ENCODE peak calls at places on chromosomes 4 and X, in nine cellular contexts. One of them, this sample, is unnamed.

GRCh38 chr4:40254961-40255721 is 58.3 kb downstream of the RHOH start:
- DNase-seq in lower lobe of right lung: no peak
- DNase-seq in epithelial cell of esophagus: peak
- DNase-seq in foreskin fibroblast: peak
- DNase-seq in fibroblast of lung: peak
- DNase-seq in psoas muscle: no peak
- DNase-seq in tibial nerve: no peak
- DNase-seq in GM12865: no peak
- DNase-seq in AG04449: no peak
- DNase-seq in this sample: peak

GRCh38 chr4:152206646-152207435 is 329.1 kb downstream of the FBXW7 start:
- DNase-seq in GM12865: no peak
- DNase-seq in AG04449: no peak
- DNase-seq in lower lobe of right lung: no peak
- DNase-seq in fibroblast of lung: peak
- DNase-seq in foreskin fibroblast: no peak
- DNase-seq in tibial nerve: no peak
- DNase-seq in epithelial cell of esophagus: no peak
- DNase-seq in psoas muscle: no peak
- DNase-seq in this sample: peak

GRCh38 chrX:129777218-129777768 is 2.5 kb upstream of the SASH3 start:
- DNase-seq in lower lobe of right lung: peak
- DNase-seq in epithelial cell of esophagus: peak
- DNase-seq in foreskin fibroblast: no peak
- DNase-seq in tibial nerve: no peak
- DNase-seq in AG04449: no peak
- DNase-seq in psoas muscle: peak
- DNase-seq in fibroblast of lung: no peak
- DNase-seq in GM12865: peak
- DNase-seq in this sample: no peak

GRCh38 chr4:90051999-90052398 is 75.2 kb upstream of the CCSER1 start:
- DNase-seq in AG04449: no peak
- DNase-seq in tibial nerve: no peak
- DNase-seq in foreskin fibroblast: no peak
- DNase-seq in psoas muscle: no peak
- DNase-seq in GM12865: no peak
- DNase-seq in fibroblast of lung: no peak
- DNase-seq in lower lobe of right lung: no peak
- DNase-seq in epithelial cell of esophagus: no peak
- DNase-seq in this sample: no peak

GRCh38 chr4:147590249-147590920 is 26.8 kb upstream of the TMEM184C start:
- DNase-seq in lower lobe of right lung: no peak
- DNase-seq in psoas muscle: peak
- DNase-seq in fibroblast of lung: peak
- DNase-seq in foreskin fibroblast: peak
- DNase-seq in GM12865: peak
- DNase-seq in AG04449: no peak
- DNase-seq in tibial nerve: peak
- DNase-seq in epithelial cell of esophagus: peak
- DNase-seq in this sample: peak

GRCh38 chr4:156103306-156103705 is 149.6 kb upstream of the CTSO start:
- DNase-seq in tibial nerve: no peak
- DNase-seq in AG04449: no peak
- DNase-seq in fibroblast of lung: peak
- DNase-seq in lower lobe of right lung: no peak
- DNase-seq in GM12865: no peak
- DNase-seq in epithelial cell of esophagus: no peak
- DNase-seq in psoas muscle: no peak
- DNase-seq in foreskin fibroblast: no peak
- DNase-seq in this sample: peak

GRCh38 chr4:186725422-186726149 is 1.9 kb upstream of the FAT1 start:
- DNase-seq in foreskin fibroblast: peak
- DNase-seq in psoas muscle: peak
- DNase-seq in AG04449: no peak
- DNase-seq in epithelial cell of esophagus: peak
- DNase-seq in lower lobe of right lung: peak
- DNase-seq in GM12865: no peak
- DNase-seq in fibroblast of lung: peak
- DNase-seq in tibial nerve: peak
- DNase-seq in this sample: peak

GRCh38 chrX:134622813-134623185 is 35.5 kb downstream of the PLAC1 start:
- DNase-seq in fibroblast of lung: peak
- DNase-seq in GM12865: no peak
- DNase-seq in tibial nerve: no peak
- DNase-seq in psoas muscle: no peak
- DNase-seq in AG04449: no peak
- DNase-seq in lower lobe of right lung: no peak
- DNase-seq in foreskin fibroblast: no peak
- DNase-seq in epithelial cell of esophagus: peak
- DNase-seq in this sample: no peak

GRCh38 chr4:172822322-172822721 is 346.3 kb upstream of the GALNT7 start:
- DNase-seq in lower lobe of right lung: no peak
- DNase-seq in epithelial cell of esophagus: no peak
- DNase-seq in psoas muscle: no peak
- DNase-seq in tibial nerve: no peak
- DNase-seq in foreskin fibroblast: no peak
- DNase-seq in AG04449: no peak
- DNase-seq in fibroblast of lung: no peak
- DNase-seq in GM12865: no peak
- DNase-seq in this sample: no peak

GRCh38 chrX:29687687-29688086 is 527.7 kb upstream of the MAGEB2 start:
- DNase-seq in psoas muscle: no peak
- DNase-seq in GM12865: no peak
- DNase-seq in tibial nerve: no peak
- DNase-seq in fibroblast of lung: peak
- DNase-seq in AG04449: no peak
- DNase-seq in epithelial cell of esophagus: peak
- DNase-seq in lower lobe of right lung: no peak
- DNase-seq in foreskin fibroblast: peak
- DNase-seq in this sample: peak

GRCh38 chrX:32483534-32484136 is 727.7 kb downstream of the DMD start:
- DNase-seq in lower lobe of right lung: no peak
- DNase-seq in AG04449: no peak
- DNase-seq in tibial nerve: no peak
- DNase-seq in GM12865: no peak
- DNase-seq in epithelial cell of esophagus: no peak
- DNase-seq in fibroblast of lung: no peak
- DNase-seq in foreskin fibroblast: no peak
- DNase-seq in psoas muscle: no peak
- DNase-seq in this sample: peak
- TF ChIP-seq CTCF in lower lobe of right lung: no peak
- TF ChIP-seq CTCF in AG04449: no peak
- TF ChIP-seq CTCF in tibial nerve: no peak
- TF ChIP-seq CTCF in GM12865: no peak
- TF ChIP-seq CTCF in epithelial cell of esophagus: peak
- TF ChIP-seq CTCF in fibroblast of lung: no peak
- TF ChIP-seq CTCF in foreskin fibroblast: no peak
- TF ChIP-seq CTCF in psoas muscle: no peak
- TF ChIP-seq CTCF in this sample: no peak

GRCh38 chrX:10482262-10482661 is 138.1 kb downstream of the MID1 start:
- DNase-seq in foreskin fibroblast: no peak
- DNase-seq in fibroblast of lung: no peak
- DNase-seq in AG04449: no peak
- DNase-seq in epithelial cell of esophagus: no peak
- DNase-seq in psoas muscle: no peak
- DNase-seq in GM12865: peak
- DNase-seq in lower lobe of right lung: no peak
- DNase-seq in tibial nerve: peak
- DNase-seq in this sample: peak
- H3K4me3 ChIP-seq in foreskin fibroblast: no peak
- H3K4me3 ChIP-seq in fibroblast of lung: no peak
- H3K4me3 ChIP-seq in AG04449: no peak
- H3K4me3 ChIP-seq in epithelial cell of esophagus: no peak
- H3K4me3 ChIP-seq in psoas muscle: no peak
- H3K4me3 ChIP-seq in GM12865: no peak
- H3K4me3 ChIP-seq in lower lobe of right lung: no peak
- H3K4me3 ChIP-seq in tibial nerve: peak
- H3K4me3 ChIP-seq in this sample: no peak

DNA sequence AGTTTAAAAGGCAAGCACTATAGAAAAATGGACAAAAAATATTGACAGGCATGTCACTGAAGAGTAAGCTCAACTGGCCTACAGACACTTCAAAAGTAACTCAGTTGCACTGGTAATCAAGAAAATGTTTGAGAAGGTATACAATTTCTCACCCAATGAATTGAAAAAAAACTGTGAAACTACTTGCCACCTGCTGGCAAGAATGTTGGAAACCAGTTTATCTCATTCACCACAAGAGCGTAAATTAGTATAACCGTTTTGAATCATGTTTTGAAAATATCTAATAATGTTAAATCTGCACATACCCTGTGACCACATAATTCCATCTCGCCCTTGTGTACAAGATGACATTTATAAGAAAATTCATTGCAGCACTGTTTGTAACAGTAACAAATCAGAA is 31.7 kb downstream of the TXK start:
- DNase-seq in AG04449: no peak
- DNase-seq in tibial nerve: no peak
- DNase-seq in fibroblast of lung: no peak
- DNase-seq in epithelial cell of esophagus: no peak
- DNase-seq in lower lobe of right lung: no peak
- DNase-seq in psoas muscle: no peak
- DNase-seq in GM12865: no peak
- DNase-seq in foreskin fibroblast: no peak
- DNase-seq in this sample: no peak
- TF ChIP-seq CTCF in AG04449: no peak
- TF ChIP-seq CTCF in tibial nerve: no peak
- TF ChIP-seq CTCF in fibroblast of lung: no peak
- TF ChIP-seq CTCF in epithelial cell of esophagus: peak
- TF ChIP-seq CTCF in lower lobe of right lung: no peak
- TF ChIP-seq CTCF in psoas muscle: no peak
- TF ChIP-seq CTCF in GM12865: no peak
- TF ChIP-seq CTCF in foreskin fibroblast: no peak
- TF ChIP-seq CTCF in this sample: peak

DNA sequence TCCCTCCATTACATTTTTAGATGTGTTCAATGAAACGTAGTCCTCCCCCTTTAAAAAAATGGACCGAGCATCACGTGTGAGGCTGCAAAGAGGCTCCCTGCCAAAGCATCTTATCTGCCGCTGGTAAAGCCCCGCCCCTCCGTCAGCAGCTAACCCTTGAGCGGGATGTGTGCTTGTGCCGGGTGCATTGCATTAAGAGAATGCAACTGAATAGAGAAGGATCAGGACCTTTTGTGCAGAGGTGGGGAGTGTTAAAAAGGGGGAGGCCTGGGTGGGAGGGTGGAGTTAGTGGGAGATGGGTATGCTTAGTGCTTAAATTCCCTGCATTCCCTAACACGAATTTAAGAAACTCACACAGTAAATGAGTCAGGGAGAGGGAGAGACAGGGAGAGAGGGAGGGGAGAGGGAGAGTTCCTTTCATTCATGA is 66.0 kb downstream of the TBL1X start:
- DNase-seq in GM12865: peak
- DNase-seq in AG04449: peak
- DNase-seq in fibroblast of lung: peak
- DNase-seq in epithelial cell of esophagus: peak
- DNase-seq in tibial nerve: peak
- DNase-seq in lower lobe of right lung: peak
- DNase-seq in foreskin fibroblast: peak
- DNase-seq in psoas muscle: peak
- DNase-seq in this sample: peak
- H3K4me3 ChIP-seq in GM12865: no peak
- H3K4me3 ChIP-seq in AG04449: no peak
- H3K4me3 ChIP-seq in fibroblast of lung: peak
- H3K4me3 ChIP-seq in epithelial cell of esophagus: no peak
- H3K4me3 ChIP-seq in tibial nerve: no peak
- H3K4me3 ChIP-seq in lower lobe of right lung: no peak
- H3K4me3 ChIP-seq in foreskin fibroblast: no peak
- H3K4me3 ChIP-seq in psoas muscle: no peak
- H3K4me3 ChIP-seq in this sample: no peak

GRCh38 chrX:24079405-24079804 is 24.6 kb downstream of the EIF2S3 start:
- DNase-seq in GM12865: no peak
- DNase-seq in epithelial cell of esophagus: no peak
- DNase-seq in foreskin fibroblast: no peak
- DNase-seq in psoas muscle: no peak
- DNase-seq in lower lobe of right lung: no peak
- DNase-seq in tibial nerve: no peak
- DNase-seq in fibroblast of lung: no peak
- DNase-seq in AG04449: no peak
- DNase-seq in this sample: no peak

GRCh38 chrX:24085133-24085532 is 30.4 kb downstream of the EIF2S3 start:
- DNase-seq in foreskin fibroblast: no peak
- DNase-seq in fibroblast of lung: no peak
- DNase-seq in GM12865: no peak
- DNase-seq in tibial nerve: no peak
- DNase-seq in AG04449: no peak
- DNase-seq in epithelial cell of esophagus: no peak
- DNase-seq in psoas muscle: no peak
- DNase-seq in lower lobe of right lung: no peak
- DNase-seq in this sample: no peak

GRCh38 chrX:24082446-24082845 is 27.7 kb downstream of the EIF2S3 start:
- DNase-seq in GM12865: no peak
- DNase-seq in foreskin fibroblast: no peak
- DNase-seq in fibroblast of lung: no peak
- DNase-seq in AG04449: no peak
- DNase-seq in tibial nerve: no peak
- DNase-seq in psoas muscle: no peak
- DNase-seq in lower lobe of right lung: no peak
- DNase-seq in epithelial cell of esophagus: no peak
- DNase-seq in this sample: no peak

GRCh38 chrX:24081661-24082154 is 27.0 kb downstream of the EIF2S3 start:
- DNase-seq in psoas muscle: peak
- DNase-seq in AG04449: no peak
- DNase-seq in GM12865: peak
- DNase-seq in tibial nerve: peak
- DNase-seq in lower lobe of right lung: peak
- DNase-seq in fibroblast of lung: peak
- DNase-seq in epithelial cell of esophagus: peak
- DNase-seq in foreskin fibroblast: peak
- DNase-seq in this sample: peak

DNA sequence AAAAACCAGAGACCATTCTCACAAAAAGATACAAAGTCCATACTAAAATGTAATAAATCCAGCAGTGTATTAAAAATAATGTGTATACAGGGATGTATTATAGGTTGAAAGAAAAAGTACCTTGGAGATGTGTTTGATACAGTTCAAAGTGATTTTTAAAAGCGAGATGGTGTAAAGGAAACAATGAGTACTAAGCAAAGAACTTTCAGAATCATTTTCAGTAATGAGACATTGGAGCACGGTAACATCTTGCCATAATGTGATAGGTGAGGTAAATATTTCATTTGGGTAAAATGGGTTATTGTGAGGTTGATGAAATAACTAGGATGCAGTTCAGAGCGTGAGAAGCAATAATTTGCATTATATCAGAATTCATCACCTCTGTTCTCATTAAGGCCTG is 25.9 kb downstream of the EIF2S3 start:
- DNase-seq in tibial nerve: no peak
- DNase-seq in psoas muscle: no peak
- DNase-seq in foreskin fibroblast: no peak
- DNase-seq in epithelial cell of esophagus: no peak
- DNase-seq in GM12865: peak
- DNase-seq in fibroblast of lung: no peak
- DNase-seq in lower lobe of right lung: no peak
- DNase-seq in AG04449: no peak
- DNase-seq in this sample: no peak
- TF ChIP-seq CTCF in tibial nerve: no peak
- TF ChIP-seq CTCF in psoas muscle: no peak
- TF ChIP-seq CTCF in foreskin fibroblast: no peak
- TF ChIP-seq CTCF in epithelial cell of esophagus: no peak
- TF ChIP-seq CTCF in GM12865: no peak
- TF ChIP-seq CTCF in fibroblast of lung: no peak
- TF ChIP-seq CTCF in lower lobe of right lung: no peak
- TF ChIP-seq CTCF in AG04449: no peak
- TF ChIP-seq CTCF in this sample: no peak

This sample was measured in cardiac fibroblast.